ENCODE peak calls at places on chromosomes 1 and 21, in eight cellular contexts. A is stimulated activated CD4-positive, alpha-beta T cell treated with anti-CD3 and anti-CD28 coated beads, Interleukin-2, amount 100 ng/mL, for 24 hours; X is NCI-H2081; W is posterior vena cava; J is activated T-cell treated with anti-CD3 and anti-CD28 coated beads for 48 hours; F is pancreas; C is omental fat pad; Z is uterus. D is an unnamed sample.

GRCh38 chr1:4755301-4756183 is 101.1 kb downstream of the AJAP1 start:
- DNase-seq in W (no peak), F (peak; percentile 13), X (no peak), J (no peak), C (no peak), Z (no peak), A (no peak), D (no peak)

GRCh38 chr21:45637883-45638282 is 5.6 kb upstream of the PCBP3 start:
- DNase-seq in F (no peak), A (no peak), Z (no peak), J (no peak), C (no peak), X (no peak), W (no peak), D (no peak)

GRCh38 chr1:44030606-44031050 is 634 bp downstream of the SLC6A9 start:
- DNase-seq in C (no peak), X (peak; percentile 59), A (no peak), W (no peak), F (peak; percentile 86), J (peak; percentile 44), Z (peak; percentile 45), D (no peak)

GRCh38 chr21:35503646-35504045 is 454.5 kb upstream of the RUNX1 start:
- DNase-seq in F (no peak), A (no peak), W (no peak), Z (no peak), C (no peak), J (no peak), X (no peak), D (no peak)

GRCh38 chr1:220914283-220915116 is 35.3 kb downstream of the HLX start:
- DNase-seq in X (no peak), A (no peak), C (no peak), F (no peak), W (no peak), Z (no peak), J (no peak), D (peak; percentile 86)

GRCh38 chr1:220001095-220001501 is 45.2 kb downstream of the EPRS1 start:
- DNase-seq in Z (no peak), A (no peak), X (no peak), W (no peak), J (no peak), C (no peak), F (no peak), D (no peak)

GRCh38 chr1:38076038-38076437 is 29.4 kb upstream of the POU3F1 start:
- DNase-seq in J (no peak), F (no peak), A (no peak), Z (no peak), W (no peak), X (no peak), C (no peak), D (no peak)

GRCh38 chr1:5990913-5991783 is 1.1 kb downstream of the NPHP4 start:
- DNase-seq in A (peak; percentile 46), W (peak; percentile 86), Z (no peak), X (peak; percentile 17), F (peak; percentile 81), J (peak; percentile 21), C (no peak), D (peak; percentile 70)

GRCh38 chr1:206471993-206472392 is 1.7 kb downstream of the IKBKE start:
- DNase-seq in J (no peak), Z (no peak), W (no peak), X (no peak), F (no peak), C (no peak), A (no peak), D (peak; percentile 22)

GRCh38 chr21:36557316-36557715 is 77.4 kb upstream of the CLDN14 start:
- DNase-seq in J (no peak), X (no peak), F (no peak), W (no peak), Z (no peak), A (no peak), C (no peak), D (no peak)